ENCODE peak calls at places on chromosomes 13 and 19, in four cellular contexts. X is GM23338, Q is PC-3, E is hepatocyte. T is an unnamed sample. For H3K9me2, the result is how much of the 10 kb centered on the place peaks cover.

GRCh38 chr19:48842744-48843162 is 6.5 kb upstream of the HSD17B14 start:
- DNase-seq in E (peak), X (peak), Q (peak), T (peak)

GRCh38 chr13:46667687-46668281 is 114.8 kb downstream of the LRCH1 start:
- DNase-seq in Q (no peak), E (no peak), X (no peak), T (no peak)

GRCh38 chr13:108985166-108985565 is 355.8 kb downstream of the MYO16 start:
- DNase-seq in E (no peak), X (no peak), Q (no peak), T (no peak)

GRCh38 chr13:72849571-72849970 is 67.6 kb downstream of the PIBF1 start:
- DNase-seq in Q (no peak), X (no peak), E (no peak), T (no peak)

GRCh38 chr19:39607021-39607420 is 4.7 kb downstream of the LGALS13 start:
- DNase-seq in Q (no peak), X (no peak), E (no peak), T (no peak)

GRCh38 chr19:44643605-44644390 is at the start of gene PVR:
- DNase-seq in X (peak), E (peak), Q (peak), T (no peak)

GRCh38 chr13:65594255-65594654 is 1635.9 kb downstream of the PCDH9 start:
- DNase-seq in E (no peak), Q (no peak), X (no peak), T (no peak)

GRCh38 chr13:98442391-98443230 is 134.3 kb downstream of the STK24 start:
- DNase-seq in Q (no peak), X (no peak), E (no peak), T (no peak)

GRCh38 chr13:92537485-92537884 is 689.1 kb upstream of the GPC6 start:
- DNase-seq in X (no peak), E (peak), Q (no peak), T (no peak)

GRCh38 chr19:58562126-58563033 is 4.0 kb upstream of the UBE2M start:
- DNase-seq in Q (peak), X (peak), E (peak), T (peak)

GRCh38 chr13:35475960-35476943 is at the start of gene MAB21L1:
- DNase-seq in Q (no peak), X (peak), E (peak), T (peak)

GRCh38 chr19:51181377-51181912 is 39.3 kb downstream of the SIGLEC7 start:
- DNase-seq in X (no peak), E (no peak), Q (no peak), T (no peak)

GRCh38 chr13:35723061-35723461 is 246.6 kb upstream of the MAB21L1 start:
- DNase-seq in E (no peak), Q (no peak), X (no peak), T (no peak)

GRCh38 chr13:63026285-63026797 is 1610.7 kb upstream of the PCDH20 start:
- DNase-seq in E (no peak), X (no peak), Q (no peak), T (no peak)

GRCh38 chr13:46604226-46604968 is 51.4 kb downstream of the LRCH1 start:
- DNase-seq in X (no peak), E (no peak), Q (no peak), T (no peak)

GRCh38 chr19:46678110-46678732 is 17.2 kb upstream of the DACT3 start:
- DNase-seq in X (peak), Q (peak), E (no peak), T (peak)

GRCh38 chr13:58960909-58961308 is 1202.8 kb downstream of the DIAPH3 start:
- DNase-seq in Q (peak), E (peak), X (peak), T (peak)

GRCh38 chr19:36838784-36839324 is 667 bp upstream of the ZNF790 start:
- DNase-seq in E (no peak), Q (no peak), X (no peak), T (no peak)

GRCh38 chr13:73661687-73662425 is 472.3 kb downstream of the KLF12 start:
- DNase-seq in X (no peak), E (no peak), Q (no peak), T (no peak)

GRCh38 chr13:40974460-40975407 is 44.4 kb downstream of the ELF1 start:
- DNase-seq in X (peak), E (peak), Q (peak), T (peak)

GRCh38 chr19:28213476-28214082 is 999.4 kb downstream of the UQCRFS1 start:
- DNase-seq in X (peak), Q (no peak), E (no peak), T (peak)

GRCh38 chr19:44839272-44839671 is 6.8 kb upstream of the NECTIN2 start:
- DNase-seq in Q (no peak), X (peak), E (no peak), T (no peak)

GRCh38 chr19:40750035-40750284 is 317 bp downstream of the ACTMAP start:
- DNase-seq in Q (peak), E (no peak), X (no peak), T (no peak)

GRCh38 chr13:27896726-27897125 is 23.1 kb upstream of the PDX1 start:
- DNase-seq in Q (no peak), E (no peak), X (no peak), T (no peak)
- H3K9me2 ChIP-seq in Q (under half), E (under half), X (under half), T (under half)

DNA sequence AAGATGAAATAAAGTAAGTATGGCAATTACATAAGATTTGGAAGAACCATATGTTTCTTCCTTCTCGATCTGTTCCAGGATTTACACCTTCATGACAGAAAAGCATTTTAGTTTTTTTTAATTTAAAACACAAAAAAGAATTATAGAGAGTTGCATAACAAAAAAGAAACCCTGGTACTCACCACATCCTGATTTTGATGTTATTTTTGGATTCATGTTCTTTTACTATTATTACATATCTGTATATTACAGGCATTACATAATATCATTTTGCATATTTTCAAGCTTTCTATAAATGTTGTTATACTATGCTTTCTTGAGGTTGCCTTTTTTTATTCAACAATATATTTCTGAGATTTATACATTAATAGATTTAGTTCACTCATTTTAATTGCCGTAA is 6.7 kb upstream of the KATNAL1 start:
- DNase-seq in Q (no peak), E (no peak), X (no peak), T (no peak)
- H3K9me2 ChIP-seq in Q (under half), E (under half), X (under half), T (under half)

DNA sequence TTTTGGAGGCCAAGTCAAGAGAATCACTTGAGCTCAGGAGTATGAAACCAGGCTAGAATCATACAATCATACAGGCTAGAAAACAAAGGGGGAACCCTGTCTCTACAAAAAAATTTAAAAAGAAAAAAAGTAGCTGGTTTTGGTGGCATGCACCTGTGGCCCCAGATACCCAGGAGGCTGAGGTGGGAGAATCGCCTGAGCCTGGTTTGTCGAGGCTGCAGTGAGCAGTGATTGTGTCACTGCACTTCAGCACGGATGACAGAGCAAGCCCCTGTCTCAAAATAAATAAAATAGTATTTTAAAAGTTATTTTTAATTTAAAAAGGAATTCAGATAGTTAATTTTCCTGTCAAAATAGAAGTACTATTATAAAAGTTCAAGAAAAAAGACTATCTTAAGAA is 369.1 kb upstream of the SLITRK5 start:
- DNase-seq in E (no peak), Q (no peak), X (no peak), T (no peak)
- H3K9me2 ChIP-seq in E (under half), Q (under half), X (under half), T (under half)

GRCh38 chr13:79311456-79311855 is 94.6 kb downstream of the RBM26 start:
- DNase-seq in Q (no peak), E (no peak), X (no peak), T (no peak)
- H3K9me2 ChIP-seq in Q (under half), E (under half), X (under half), T (under half)

GRCh38 chr19:3448616-3449334 is 31.6 kb downstream of the SMIM24 start:
- DNase-seq in Q (no peak), E (no peak), X (no peak), T (no peak)
- H3K9me2 ChIP-seq in Q (under half), E (under half), X (under half), T (under half)

DNA sequence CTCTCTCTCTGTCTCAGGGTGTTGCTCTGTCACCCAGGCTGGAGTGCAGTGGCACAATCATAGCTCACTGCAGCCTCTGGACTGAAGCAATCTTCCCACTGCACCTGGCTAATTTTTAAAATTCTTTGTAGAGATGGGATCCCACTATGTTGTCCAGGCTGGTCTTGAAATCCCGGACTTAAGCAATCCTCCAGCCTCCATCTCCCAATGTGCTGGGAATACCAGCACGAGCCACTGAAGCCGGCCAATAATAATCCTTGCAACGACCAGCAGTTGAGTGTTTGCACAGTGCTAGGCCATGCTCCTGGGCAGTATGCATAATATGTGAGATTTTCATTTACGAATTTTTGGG is 640 bp upstream of the EPOR start:
- DNase-seq in E (no peak), Q (no peak), X (no peak), T (no peak)
- H3K9me2 ChIP-seq in E (under half), Q (under half), X (under half), T (under half)

GRCh38 chr13:28282451-28282850 is 144.1 kb downstream of the PAN3 start:
- DNase-seq in X (no peak), Q (no peak), E (no peak), T (no peak)
- H3K9me2 ChIP-seq in X (under half), Q (under half), E (under half), T (under half)